ENCODE peak calls at places on chromosomes 16 and 17, in four cellular contexts. C, U, K and T are unnamed samples.

GRCh38 chr17:81868674-81869220 is 2.4 kb downstream of the ARHGDIA start:
- DNase-seq in C (peak; percentile 50), U (no peak), K (peak; percentile 92), T (no peak)

GRCh38 chr16:50467559-50467942 is 80.6 kb upstream of the NKD1 start:
- DNase-seq in C (no peak), U (no peak), K (no peak), T (no peak)

GRCh38 chr17:80092959-80093358 is 8.4 kb upstream of the GAA start:
- DNase-seq in C (no peak), U (no peak), K (no peak), T (no peak)

GRCh38 chr16:47777191-47777590 is 316.1 kb downstream of the PHKB start:
- DNase-seq in C (no peak), U (no peak), K (peak; percentile 70), T (no peak)

GRCh38 chr16:17273142-17273561 is 197.6 kb downstream of the XYLT1 start:
- DNase-seq in C (no peak), U (no peak), K (peak; percentile 79), T (no peak)

GRCh38 chr17:1083451-1084187 is 86.7 kb downstream of the TIMM22 start:
- DNase-seq in C (no peak), U (no peak), K (no peak), T (no peak)

GRCh38 chr17:36977066-36977465 is 28.3 kb downstream of the AATF start:
- DNase-seq in C (no peak), U (no peak), K (no peak), T (no peak)

GRCh38 chr16:2691491-2692248 is 9.3 kb downstream of the KCTD5 start:
- DNase-seq in C (peak; percentile 47), U (no peak), K (no peak), T (no peak)

GRCh38 chr16:28210979-28211505 is 723 bp downstream of the XPO6 start:
- DNase-seq in C (peak; percentile 45), U (no peak), K (peak; percentile 72), T (peak; percentile 70)

GRCh38 chr17:44071198-44071520 is 624 bp downstream of the G6PC3 start:
- DNase-seq in C (no peak), U (no peak), K (no peak), T (no peak)

GRCh38 chr17:66365204-66365524 is 62.8 kb downstream of the PRKCA start:
- DNase-seq in C (no peak), U (no peak), K (peak; percentile 29), T (no peak)

GRCh38 chr17:29617481-29618271 is 5.0 kb downstream of the CORO6 start:
- DNase-seq in C (peak; percentile 70), U (no peak), K (peak; percentile 78), T (peak; percentile 87)

GRCh38 chr17:19590912-19591551 is 57.4 kb downstream of the SLC47A1 start:
- DNase-seq in C (no peak), U (no peak), K (no peak), T (no peak)

GRCh38 chr16:84190731-84191388 is at the start of gene ADAD2:
- DNase-seq in C (no peak), U (no peak), K (no peak), T (no peak)

GRCh38 chr17:47719411-47720152 is 13.5 kb upstream of the TBX21 start:
- DNase-seq in C (no peak), U (no peak), K (peak; percentile 43), T (no peak)

GRCh38 chr17:17993852-17994251 is 21.2 kb downstream of the DRC3 start:
- DNase-seq in C (no peak), U (no peak), K (no peak), T (no peak)

GRCh38 chr16:10896723-10897122 is 19.7 kb downstream of the CIITA start:
- DNase-seq in C (no peak), U (no peak), K (no peak), T (no peak)

GRCh38 chr17:46943511-46944393 is 20.8 kb downstream of the GOSR2 start:
- DNase-seq in C (no peak), U (no peak), K (peak; percentile 38), T (no peak)

GRCh38 chr16:82701302-82702022 is 74.7 kb downstream of the CDH13 start:
- DNase-seq in C (no peak), U (no peak), K (peak; percentile 61), T (no peak)

GRCh38 chr17:42111901-42112551 is 488 bp downstream of the DHX58 start:
- DNase-seq in C (peak; percentile 46), U (no peak), K (peak; percentile 40), T (no peak)

GRCh38 chr16:56993204-56993603 is 3.8 kb downstream of the NLRC5 start:
- DNase-seq in C (no peak), U (no peak), K (no peak), T (no peak)

GRCh38 chr17:17603178-17603894 is 11.8 kb upstream of the PEMT start:
- DNase-seq in C (no peak), U (no peak), K (no peak), T (no peak)

GRCh38 chr16:56257666-56258359 is 66.5 kb downstream of the GNAO1 start:
- DNase-seq in C (no peak), U (no peak), K (no peak), T (no peak)

GRCh38 chr16:24645739-24646645 is 83.5 kb upstream of the TNRC6A start:
- DNase-seq in C (no peak), U (no peak), K (peak; percentile 99), T (no peak)

GRCh38 chr16:12098429-12099310 is 122.1 kb downstream of the SNX29 start:
- DNase-seq in C (no peak), U (no peak), K (no peak), T (no peak)

GRCh38 chr17:27244481-27245223 is 49.3 kb upstream of the WSB1 start:
- DNase-seq in C (peak; percentile 27), U (no peak), K (peak; percentile 99), T (no peak)

GRCh38 chr16:11587643-11588247 is 1.0 kb upstream of the LITAF start:
- DNase-seq in C (no peak), U (no peak), K (no peak), T (no peak)

GRCh38 chr16:82405696-82406095 is 221.1 kb upstream of the CDH13 start:
- DNase-seq in C (no peak), U (no peak), K (no peak), T (no peak)

GRCh38 chr16:89722392-89723278 is 1.3 kb downstream of the ZNF276 start:
- DNase-seq in C (no peak), U (peak; percentile 46), K (peak; percentile 63), T (peak; percentile 63)

GRCh38 chr17:72342582-72343527 is 222.0 kb downstream of the SOX9 start:
- DNase-seq in C (no peak), U (no peak), K (peak; percentile 63), T (no peak)

DNA sequence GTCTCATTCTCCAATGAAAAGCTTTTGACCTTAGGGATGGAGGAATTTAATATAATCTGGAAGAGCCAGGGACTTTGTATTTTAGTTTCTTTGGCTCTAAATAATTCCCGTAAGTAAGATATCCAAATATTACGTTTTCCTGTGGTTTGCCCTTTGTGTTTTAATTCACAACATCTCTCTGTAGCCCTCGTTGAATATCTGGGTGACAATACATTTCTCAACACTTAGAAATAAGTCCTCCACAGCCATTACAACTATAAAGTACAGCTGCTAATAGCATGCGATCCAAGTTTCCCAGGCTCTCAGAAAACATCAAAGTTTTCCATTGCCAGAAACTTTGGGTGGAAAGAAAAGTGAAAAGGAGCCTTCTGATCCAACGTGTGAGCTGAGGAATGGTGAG is 258.1 kb downstream of the PMP22 start:
- DNase-seq in C (no peak), U (no peak), K (no peak), T (no peak)
- H3K27me3 ChIP-seq in C (no peaks in the 10 kb centered on the region), U (peaks cover 30% of the 10 kb centered on the region), K (no peaks in the 10 kb centered on the region), T (no peaks in the 10 kb centered on the region)

GRCh38 chr17:8639709-8640108 is 9.2 kb upstream of the MYH10 start:
- DNase-seq in C (no peak), U (no peak), K (no peak), T (no peak)

GRCh38 chr17:8647202-8647601 is 16.7 kb upstream of the MYH10 start:
- DNase-seq in C (no peak), U (no peak), K (no peak), T (no peak)

GRCh38 chr17:8644507-8644902 is 14.0 kb upstream of the MYH10 start:
- DNase-seq in C (no peak), U (no peak), K (no peak), T (no peak)

GRCh38 chr17:8649157-8650118 is 18.9 kb upstream of the MYH10 start:
- DNase-seq in C (no peak), U (no peak), K (peak; percentile 98), T (no peak)

GRCh38 chr17:8643855-8644506 is 13.5 kb upstream of the MYH10 start:
- DNase-seq in C (no peak), U (no peak), K (no peak), T (no peak)
- H3K27me3 ChIP-seq in C (no peaks in the 10 kb centered on the region), U (peaks cover 5% of the 10 kb centered on the region), K (no peaks in the 10 kb centered on the region), T (no peaks in the 10 kb centered on the region)

GRCh38 chr17:34581446-34582184 is 2.2 kb downstream of the TMEM132E start:
- DNase-seq in C (no peak), U (no peak), K (no peak), T (no peak)
- H3K27me3 ChIP-seq in C (peaks cover 33% of the 10 kb centered on the region), U (peaks cover 99% of the 10 kb centered on the region), K (peaks cover 92% of the 10 kb centered on the region), T (peaks cover 34% of the 10 kb centered on the region)

GRCh38 chr16:87661561-87661960 is 59.3 kb downstream of the JPH3 start:
- DNase-seq in C (no peak), U (no peak), K (peak; percentile 64), T (peak; percentile 27)
- H3K27me3 ChIP-seq in C (no peaks in the 10 kb centered on the region), U (peaks cover 87% of the 10 kb centered on the region), K (no peaks in the 10 kb centered on the region), T (no peaks in the 10 kb centered on the region)

GRCh38 chr16:77918792-77919707 is 103.3 kb upstream of the CLEC3A start:
- DNase-seq in C (peak; percentile 8), U (no peak), K (no peak), T (no peak)

GRCh38 chr16:77920984-77921383 is 101.4 kb upstream of the CLEC3A start:
- DNase-seq in C (no peak), U (no peak), K (no peak), T (no peak)

GRCh38 chr16:77919761-77920415 is 102.5 kb upstream of the CLEC3A start:
- DNase-seq in C (no peak), U (no peak), K (no peak), T (no peak)

GRCh38 chr16:77922355-77922754 is 100.0 kb upstream of the CLEC3A start:
- DNase-seq in C (no peak), U (no peak), K (no peak), T (no peak)
- H3K27me3 ChIP-seq in C (no peaks in the 10 kb centered on the region), U (peaks cover 3% of the 10 kb centered on the region), K (no peaks in the 10 kb centered on the region), T (no peaks in the 10 kb centered on the region)

GRCh38 chr16:54927125-54928015 is 3.3 kb upstream of the IRX5 start:
- DNase-seq in C (no peak), U (no peak), K (no peak), T (no peak)

GRCh38 chr16:54928421-54929089 is 2.1 kb upstream of the IRX5 start:
- DNase-seq in C (peak; percentile 23), U (no peak), K (peak; percentile 32), T (no peak)

GRCh38 chr16:54929090-54930033 is 1.3 kb upstream of the IRX5 start:
- DNase-seq in C (peak; percentile 98), U (peak; percentile 82), K (peak; percentile 99), T (peak; percentile 90)

GRCh38 chr16:54926166-54926838 is 4.4 kb upstream of the IRX5 start:
- DNase-seq in C (no peak), U (no peak), K (peak; percentile 24), T (no peak)

GRCh38 chr16:54928016-54928356 is 2.7 kb upstream of the IRX5 start:
- DNase-seq in C (no peak), U (no peak), K (peak; percentile 21), T (no peak)
- H3K27me3 ChIP-seq in C (peaks cover 53% of the 10 kb centered on the region), U (peaks cover 94% of the 10 kb centered on the region), K (no peaks in the 10 kb centered on the region), T (peaks cover 45% of the 10 kb centered on the region)